ENCODE peak calls at places on chromosomes 3 and 15, in nine cellular contexts. T, Q, X, M, A, R, N, I and Y are unnamed samples.

GRCh38 chr3:182484682-182485081 is 308.6 kb upstream of the ATP11B start:
- DNase-seq in I (no peak), N (no peak), M (no peak), A (no peak), T (no peak), X (no peak), R (no peak), Q (no peak), Y (no peak)

GRCh38 chr15:52466134-52466701 is 62.5 kb downstream of the MYO5A start:
- DNase-seq in A (peak; percentile 60), R (no peak), N (no peak), Q (peak; percentile 35), M (no peak), T (no peak), I (no peak), X (no peak), Y (peak; percentile 44)

GRCh38 chr3:137013955-137014688 is 56.3 kb downstream of the IL20RB start:
- DNase-seq in T (peak; percentile 86), M (peak; percentile 93), Q (peak; percentile 89), I (peak; percentile 86), X (peak; percentile 79), A (peak; percentile 92), N (peak; percentile 82), R (peak; percentile 81), Y (peak; percentile 72)

GRCh38 chr3:121895121-121895520 is 920 bp downstream of the SLC15A2 start:
- DNase-seq in I (no peak), M (no peak), N (peak; percentile 25), X (no peak), T (no peak), R (no peak), Q (no peak), A (no peak), Y (no peak)

GRCh38 chr3:46110701-46111493 is 83.6 kb upstream of the XCR1 start:
- DNase-seq in M (peak; percentile 87), N (peak; percentile 27), Q (no peak), T (no peak), X (no peak), A (no peak), R (no peak), I (peak; percentile 65), Y (no peak)

GRCh38 chr3:157794771-157795170 is 291.6 kb upstream of the VEPH1 start:
- DNase-seq in M (no peak), I (peak; percentile 53), R (no peak), A (no peak), T (no peak), Q (no peak), N (no peak), X (no peak), Y (no peak)

GRCh38 chr3:186239321-186239720 is 122.7 kb downstream of the DGKG start:
- DNase-seq in Q (no peak), I (no peak), N (no peak), R (no peak), T (no peak), X (no peak), A (no peak), M (no peak), Y (no peak)

GRCh38 chr3:43691120-43692002 is 623 bp downstream of the ABHD5 start:
- DNase-seq in Q (peak; percentile 38), R (no peak), T (peak; percentile 28), M (peak; percentile 92), X (peak; percentile 25), A (peak; percentile 81), I (peak; percentile 22), N (peak; percentile 63), Y (peak; percentile 27)

GRCh38 chr15:37709669-37710068 is 224.8 kb upstream of the TMCO5A start:
- DNase-seq in M (no peak), T (no peak), I (no peak), N (no peak), A (no peak), Q (no peak), X (no peak), R (no peak), Y (no peak)

GRCh38 chr3:117844676-117845075 is 1135.1 kb downstream of the TUSC7 start:
- DNase-seq in Q (no peak), I (peak; percentile 61), A (no peak), N (no peak), X (no peak), R (no peak), M (no peak), T (no peak), Y (no peak)

GRCh38 chr3:58038675-58039302 is 30.6 kb downstream of the FLNB start:
- DNase-seq in R (no peak), N (no peak), X (no peak), T (no peak), A (no peak), I (no peak), Q (no peak), M (peak; percentile 69), Y (no peak)

GRCh38 chr15:58771621-58772235 is 626 bp downstream of the MINDY2 start:
- DNase-seq in X (peak; percentile 25), R (no peak), T (peak; percentile 6), Q (peak; percentile 69), A (peak; percentile 67), N (no peak), I (no peak), M (peak; percentile 77), Y (peak; percentile 11)

GRCh38 chr15:58309993-58310928 is 121.5 kb upstream of the LIPC start:
- DNase-seq in N (no peak), M (no peak), I (no peak), Q (no peak), R (no peak), T (no peak), X (no peak), A (peak; percentile 73), Y (no peak)

GRCh38 chr3:136042608-136043221 is 77.2 kb downstream of the PPP2R3A start:
- DNase-seq in R (no peak), Q (no peak), T (no peak), N (peak; percentile 78), A (no peak), I (peak; percentile 70), M (no peak), X (peak; percentile 14), Y (no peak)

GRCh38 chr3:67082533-67083024 is 84.5 kb downstream of the KBTBD8 start:
- DNase-seq in T (no peak), N (no peak), R (no peak), A (no peak), X (no peak), I (no peak), Q (no peak), M (no peak), Y (no peak)

GRCh38 chr3:86785381-86785780 is 205.6 kb downstream of the VGLL3 start:
- DNase-seq in T (no peak), R (no peak), A (no peak), M (no peak), N (peak; percentile 7), X (no peak), I (peak; percentile 72), Q (no peak), Y (no peak)

GRCh38 chr3:9100132-9100894 is 137.0 kb upstream of the RAD18 start:
- DNase-seq in N (no peak), X (no peak), Q (no peak), M (no peak), T (no peak), A (no peak), I (no peak), R (no peak), Y (no peak)

GRCh38 chr15:55289573-55290360 is at the start of gene RAB27A:
- DNase-seq in M (peak; percentile 90), I (peak; percentile 16), X (peak; percentile 61), T (peak; percentile 64), R (peak; percentile 74), A (peak; percentile 83), Q (peak; percentile 35), N (peak; percentile 59), Y (peak; percentile 80)

GRCh38 chr3:30539772-30540171 is 66.6 kb upstream of the TGFBR2 start:
- DNase-seq in Q (no peak), M (no peak), N (no peak), I (peak; percentile 88), T (no peak), A (no peak), R (no peak), X (no peak), Y (no peak)

GRCh38 chr15:39936681-39937080 is 2.8 kb downstream of the EIF2AK4 start:
- DNase-seq in Q (no peak), X (no peak), R (no peak), A (no peak), N (no peak), I (no peak), T (no peak), M (no peak), Y (no peak)

GRCh38 chr3:79086514-79086913 is 681.3 kb downstream of the ROBO1 start:
- DNase-seq in A (no peak), R (no peak), Q (peak; percentile 35), X (no peak), T (no peak), M (peak; percentile 77), I (peak; percentile 63), N (peak; percentile 59), Y (peak; percentile 1)

GRCh38 chr15:63374686-63375520 is 6.7 kb downstream of the CA12 start:
- DNase-seq in I (peak; percentile 80), A (peak; percentile 55), Q (peak; percentile 42), N (peak; percentile 61), M (peak; percentile 78), T (no peak), X (no peak), R (no peak), Y (no peak)

GRCh38 chr3:20154928-20155327 is 31.1 kb downstream of the SGO1 start:
- DNase-seq in Q (no peak), I (no peak), T (no peak), R (no peak), A (no peak), X (no peak), M (no peak), N (no peak), Y (no peak)